ENCODE peak calls at places on chromosomes 1 and 21, in ten cellular contexts. P is cardiac muscle cell, E is hepatocyte, R is small intestine, D is GM23338, V is right atrium auricular region, M is colonic mucosa, G is MM.1S, B is PC-9, Q is iPS DF 6.9. O is an unnamed sample. For H3K4me1, the result is how much of the 10 kb centered on the place peaks cover.

GRCh38 chr1:43968348-43968948 is 1.4 kb upstream of the DPH2 start:
- DNase-seq in E (peak), V (no peak), Q (no peak), P (peak), D (peak), G (peak), B (no peak), M (no peak), R (no peak), O (no peak)

GRCh38 chr1:90472775-90473174 is 244.3 kb downstream of the BARHL2 start:
- DNase-seq in D (no peak), E (no peak), V (no peak), G (no peak), M (no peak), R (no peak), Q (no peak), P (no peak), B (no peak), O (no peak)

GRCh38 chr1:206556748-206557635 is 49.7 kb downstream of the RASSF5 start:
- DNase-seq in E (peak), Q (no peak), P (peak), R (peak), D (peak), B (no peak), M (peak), V (peak), G (peak), O (peak)

GRCh38 chr1:39575191-39576015 is 1.2 kb downstream of the PABPC4 start:
- DNase-seq in P (peak), V (peak), R (peak), Q (no peak), D (peak), M (peak), E (peak), B (no peak), G (peak), O (peak)

GRCh38 chr1:20964540-20965484 is 177.7 kb upstream of the HP1BP3 start:
- DNase-seq in M (peak), R (peak), D (peak), E (peak), B (peak), V (no peak), G (peak), Q (no peak), P (no peak), O (no peak)

GRCh38 chr1:78091215-78091813 is 45.5 kb downstream of the GIPC2 start:
- DNase-seq in R (no peak), D (peak), B (no peak), P (no peak), E (no peak), Q (no peak), M (no peak), V (no peak), G (no peak), O (no peak)

GRCh38 chr1:52119722-52120121 is 22.2 kb upstream of the ZFYVE9 start:
- DNase-seq in R (no peak), D (peak), B (no peak), M (no peak), V (no peak), P (no peak), G (no peak), E (no peak), Q (no peak), O (no peak)

GRCh38 chr1:39258146-39258924 is 53.8 kb downstream of the MACF1 start:
- DNase-seq in Q (peak), R (peak), P (peak), M (peak), E (peak), D (peak), V (peak), G (peak), B (peak), O (peak)

GRCh38 chr1:58829861-58830260 is 46.0 kb upstream of the JUN start:
- DNase-seq in M (no peak), B (no peak), G (no peak), V (no peak), E (no peak), P (no peak), R (no peak), Q (no peak), D (no peak), O (no peak)

GRCh38 chr1:70003509-70003908 is 201.9 kb downstream of the LRRC40 start:
- DNase-seq in V (no peak), B (no peak), G (no peak), M (no peak), Q (no peak), E (no peak), P (no peak), D (no peak), R (no peak), O (no peak)

GRCh38 chr21:28554660-28555475 is 437.8 kb downstream of the LTN1 start:
- DNase-seq in P (no peak), R (no peak), G (no peak), Q (no peak), E (peak), D (peak), V (no peak), M (no peak), B (no peak), O (no peak)

GRCh38 chr1:227805606-227806197 is 9.8 kb upstream of the PRSS38 start:
- DNase-seq in G (no peak), D (no peak), R (no peak), E (no peak), P (no peak), M (no peak), Q (no peak), V (no peak), B (peak), O (no peak)

GRCh38 chr1:178928985-178929384 is 58.1 kb upstream of the ANGPTL1 start:
- DNase-seq in B (no peak), V (no peak), G (no peak), D (peak), E (no peak), R (no peak), M (no peak), Q (no peak), P (no peak), O (no peak)

GRCh38 chr1:117795190-117795589 is 134.2 kb downstream of the GDAP2 start:
- DNase-seq in B (peak), D (no peak), Q (no peak), V (no peak), G (no peak), R (no peak), M (no peak), P (no peak), E (no peak), O (no peak)

GRCh38 chr21:33661146-33661545 is 18.8 kb downstream of the ITSN1 start:
- DNase-seq in Q (no peak), B (no peak), G (no peak), R (no peak), M (no peak), V (no peak), E (no peak), D (no peak), P (no peak), O (no peak)

GRCh38 chr1:158087320-158087927 is 93.3 kb upstream of the CD1D start:
- DNase-seq in D (peak), P (peak), R (peak), E (peak), B (peak), Q (peak), G (peak), M (peak), V (peak), O (no peak)

GRCh38 chr1:205536759-205537361 is 32.4 kb downstream of the CDK18 start:
- DNase-seq in B (peak), R (peak), V (no peak), M (peak), G (no peak), Q (no peak), E (no peak), P (no peak), D (no peak), O (no peak)

GRCh38 chr1:242178924-242179708 is 180.2 kb upstream of the MAP1LC3C start:
- DNase-seq in Q (no peak), P (no peak), R (no peak), E (no peak), B (no peak), D (peak), V (no peak), G (no peak), M (no peak), O (no peak)

GRCh38 chr1:210935905-210936304 is 198.0 kb downstream of the KCNH1 start:
- DNase-seq in E (no peak), M (no peak), P (no peak), B (no peak), D (no peak), G (no peak), Q (no peak), R (no peak), V (no peak), O (no peak)

GRCh38 chr1:62082456-62083363 is 111.9 kb upstream of the L1TD1 start:
- DNase-seq in V (no peak), G (peak), D (peak), M (peak), B (no peak), R (peak), Q (peak), E (peak), P (peak), O (peak)

GRCh38 chr1:210294991-210295773 is 33.5 kb upstream of the HHAT start:
- DNase-seq in B (no peak), P (peak), Q (no peak), V (peak), M (no peak), R (peak), E (peak), G (no peak), D (peak), O (no peak)

GRCh38 chr1:222288056-222288455 is 259.8 kb downstream of the HHIPL2 start:
- DNase-seq in G (no peak), B (peak), V (no peak), D (no peak), M (no peak), P (peak), R (no peak), E (peak), Q (no peak), O (no peak)

GRCh38 chr1:246613131-246613758 is 47.0 kb downstream of the CNST start:
- DNase-seq in V (no peak), B (no peak), M (no peak), E (peak), P (no peak), G (no peak), D (no peak), Q (no peak), R (no peak), O (no peak)

GRCh38 chr21:28393279-28393678 is 599.4 kb downstream of the LTN1 start:
- DNase-seq in R (peak), Q (no peak), M (peak), G (no peak), D (peak), E (peak), V (no peak), B (peak), P (no peak), O (no peak)

GRCh38 chr21:17612023-17612564 is 607 bp downstream of the BTG3 start:
- DNase-seq in M (peak), Q (no peak), G (peak), V (peak), E (peak), P (peak), R (peak), B (peak), D (peak), O (peak)

GRCh38 chr1:199172286-199173124 is 533.7 kb downstream of the PTPRC start:
- DNase-seq in D (no peak), G (no peak), M (no peak), Q (no peak), E (no peak), R (no peak), B (no peak), V (no peak), P (no peak), O (no peak)

GRCh38 chr1:247297263-247298123 is 34.2 kb downstream of the ZNF496 start:
- DNase-seq in E (no peak), M (peak), D (no peak), Q (no peak), G (no peak), R (no peak), P (no peak), V (no peak), B (no peak), O (no peak)

GRCh38 chr1:13965770-13966398 is 265.9 kb downstream of the PRDM2 start:
- DNase-seq in D (peak), R (peak), B (no peak), Q (peak), G (peak), P (peak), E (peak), V (no peak), M (peak), O (no peak)

GRCh38 chr1:220954321-220954720 is 75.1 kb downstream of the HLX start:
- DNase-seq in V (no peak), G (no peak), M (no peak), Q (no peak), R (no peak), B (no peak), D (no peak), E (no peak), P (no peak), O (no peak)

GRCh38 chr1:111879086-111879485 is 110.4 kb downstream of the KCND3 start:
- DNase-seq in P (no peak), M (no peak), D (no peak), G (no peak), B (no peak), R (no peak), V (no peak), E (no peak), Q (no peak), O (no peak)

GRCh38 chr1:147580609-147581008 is 39.3 kb downstream of the BCL9 start:
- DNase-seq in G (no peak), M (no peak), V (no peak), B (no peak), R (no peak), Q (no peak), E (no peak), P (no peak), D (no peak), O (no peak)

GRCh38 chr1:37001697-37002096 is 32.6 kb downstream of the GRIK3 start:
- DNase-seq in P (no peak), E (no peak), D (peak), Q (no peak), B (no peak), V (no peak), M (no peak), R (no peak), G (no peak), O (no peak)

GRCh38 chr1:36705629-36706028 is 222.9 kb upstream of the CSF3R start:
- DNase-seq in D (no peak), R (no peak), M (no peak), B (no peak), Q (no peak), E (no peak), G (no peak), V (no peak), P (no peak), O (no peak)

GRCh38 chr1:235783148-235783776 is 83.4 kb downstream of the LYST start:
- DNase-seq in R (peak), B (peak), P (peak), D (peak), M (no peak), V (no peak), E (peak), Q (no peak), G (peak), O (no peak)

GRCh38 chr1:97464305-97464704 is 456.5 kb downstream of the DPYD start:
- DNase-seq in V (no peak), P (no peak), D (no peak), B (no peak), G (no peak), R (no peak), E (no peak), Q (no peak), M (no peak), O (no peak)

GRCh38 chr1:228407118-228408040 is 744 bp upstream of the TRIM11 start:
- DNase-seq in E (no peak), M (no peak), V (no peak), G (no peak), Q (no peak), R (no peak), B (no peak), D (peak), P (no peak), O (no peak)

GRCh38 chr1:159071970-159072582 is 4.5 kb downstream of the AIM2 start:
- DNase-seq in D (peak), E (peak), V (no peak), R (peak), Q (peak), G (peak), B (no peak), M (no peak), P (peak), O (no peak)

GRCh38 chr1:160208179-160209040 is 3.2 kb downstream of the PEA15 start:
- DNase-seq in R (no peak), Q (no peak), P (no peak), B (no peak), G (no peak), M (no peak), D (no peak), V (peak), E (no peak), O (no peak)

GRCh38 chr1:160209041-160209655 is 4.0 kb downstream of the PEA15 start:
- DNase-seq in V (no peak), B (no peak), R (no peak), E (no peak), D (no peak), M (no peak), Q (no peak), G (no peak), P (no peak), O (no peak)

GRCh38 chr1:160211010-160211790 is 6.0 kb downstream of the PEA15 start:
- DNase-seq in R (no peak), E (no peak), B (no peak), Q (no peak), D (peak), G (no peak), M (no peak), P (no peak), V (no peak), O (no peak)

GRCh38 chr1:160210563-160210962 is 5.4 kb downstream of the PEA15 start:
- DNase-seq in E (no peak), M (no peak), G (no peak), P (no peak), R (no peak), D (no peak), V (peak), B (no peak), Q (no peak), O (no peak)

GRCh38 chr1:160209656-160210046 is 4.5 kb downstream of the PEA15 start:
- DNase-seq in R (no peak), P (peak), V (peak), B (no peak), D (peak), E (no peak), Q (no peak), G (no peak), M (no peak), O (no peak)
- H3K4me1 ChIP-seq in R (under half), P (half or more), V (half or more), B (under half), D (half or more), E (under half), Q (under half), G (under half), M (under half), O (under half)

DNA sequence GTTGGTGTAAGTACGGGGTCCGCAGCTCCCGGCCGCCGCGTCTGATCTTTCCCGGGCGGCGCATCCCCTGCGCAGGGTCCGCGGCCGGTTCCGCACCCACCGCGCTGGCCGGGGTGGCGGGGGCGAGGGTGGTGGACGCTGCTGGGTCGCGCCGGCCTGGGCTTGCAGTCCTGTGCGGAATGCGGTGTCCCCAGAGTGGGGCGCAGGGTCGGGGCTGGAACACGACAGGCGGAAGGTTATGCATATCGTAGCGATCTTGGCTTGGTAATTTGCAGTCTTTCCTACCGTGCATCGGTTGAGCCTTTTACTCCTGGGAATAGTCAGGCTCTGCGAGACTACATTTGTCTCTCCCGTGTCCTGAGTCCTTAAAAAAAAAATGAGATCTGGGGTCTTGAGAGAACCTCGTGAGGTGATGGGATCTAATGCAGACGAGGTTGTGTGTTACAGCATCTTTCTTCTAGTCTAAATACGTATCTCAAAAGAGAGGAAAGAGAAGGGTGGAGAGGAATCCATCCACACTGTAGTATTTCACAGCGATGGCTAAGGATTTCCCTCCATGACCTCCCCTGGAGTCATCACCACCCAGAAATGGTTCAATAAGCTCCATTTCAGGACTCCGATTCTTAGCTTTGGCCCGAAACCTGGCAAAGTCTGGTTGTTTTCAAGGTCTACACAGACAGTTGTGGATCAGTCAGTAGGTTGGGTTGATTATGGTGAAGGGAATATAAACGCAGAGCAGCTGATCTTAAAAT is 607 bp downstream of the ATP1B1 start:
- DNase-seq in D (peak), B (no peak), E (no peak), Q (no peak), G (peak), V (no peak), P (no peak), M (peak), R (no peak), O (no peak)
- H3K27ac ChIP-seq in D (peak), B (peak), E (peak), Q (no peak), G (no peak), V (peak), P (peak), M (peak), R (peak), O (no peak)

DNA sequence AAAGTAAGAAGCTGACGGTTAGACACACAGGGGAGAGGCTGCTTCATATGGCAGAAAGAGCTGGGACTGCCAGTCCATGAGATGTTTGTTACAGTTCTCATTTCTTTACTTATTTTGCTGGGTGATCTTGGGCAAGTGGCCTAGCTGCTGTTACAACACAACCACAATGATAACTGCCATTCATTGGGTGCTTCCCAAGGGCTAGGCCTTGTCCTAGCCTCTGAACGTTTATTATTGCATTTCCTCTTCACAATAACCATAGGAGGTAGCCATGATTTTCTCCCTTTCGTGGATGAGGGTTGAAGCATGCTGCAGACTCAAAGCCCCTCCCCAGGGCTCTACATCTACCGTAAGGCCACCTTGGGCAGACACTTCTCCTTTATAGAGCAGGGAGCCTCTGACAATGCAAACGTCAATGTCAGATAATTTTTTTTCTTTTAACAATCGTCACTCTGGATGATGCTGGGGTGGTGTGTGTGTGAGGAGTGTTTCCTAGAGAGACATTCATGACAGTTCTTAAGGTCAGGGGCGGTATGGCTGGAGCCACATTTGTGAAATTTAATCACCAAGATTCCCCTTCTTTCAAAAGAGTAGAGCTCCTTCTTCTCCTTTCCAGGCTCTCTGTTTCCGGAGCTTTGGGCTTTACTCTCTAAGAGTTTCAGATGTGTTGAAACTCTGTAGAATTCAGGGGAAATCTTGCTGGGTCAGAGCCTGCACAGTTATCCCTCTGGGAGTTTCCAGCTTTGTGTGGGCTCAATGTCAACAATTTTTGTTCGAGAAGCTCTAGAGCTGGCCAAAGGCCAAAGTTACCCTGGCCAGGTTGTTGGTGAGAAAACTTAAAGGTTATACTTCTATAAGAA is 138.5 kb upstream of the SGIP1 start:
- DNase-seq in D (no peak), Q (no peak), V (no peak), B (no peak), G (no peak), E (peak), R (no peak), M (no peak), P (no peak), O (no peak)
- H3K4me1 ChIP-seq in D (under half), Q (under half), V (under half), B (under half), G (under half), E (under half), R (under half), M (under half), P (under half), O (under half)

DNA sequence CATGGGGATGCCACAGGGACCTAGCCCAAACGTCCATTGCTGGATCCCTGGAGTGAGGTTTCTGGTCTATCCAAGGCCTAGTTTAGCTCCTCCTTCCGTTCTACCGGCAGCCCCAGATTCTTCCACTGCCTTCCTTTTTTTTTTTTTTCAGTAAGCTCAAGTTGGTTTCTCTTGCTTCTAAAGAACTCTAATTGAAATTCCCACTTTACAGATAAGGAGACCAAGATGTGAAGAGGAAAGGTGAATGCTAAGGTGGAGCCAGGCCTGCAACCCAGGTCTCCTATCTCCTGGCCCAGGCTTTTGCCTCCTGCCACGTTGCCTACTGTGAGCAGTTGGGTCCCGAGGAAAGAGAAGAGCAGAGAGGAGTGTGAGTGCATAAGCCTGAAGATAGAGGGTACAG is 31.5 kb upstream of the CLIC4 start:
- DNase-seq in Q (no peak), E (no peak), V (no peak), R (no peak), D (no peak), G (no peak), B (no peak), M (no peak), P (no peak), O (no peak)
- H3K27ac ChIP-seq in Q (no peak), E (no peak), V (no peak), R (no peak), D (no peak), G (no peak), B (no peak), M (no peak), P (no peak), O (no peak)

O was measured in effector memory CD4-positive, alpha-beta T cell.